ENCODE peak calls at places on chromosomes 6 and 20, in eight cellular contexts. L is NCI-H1417; R is IMR-90; I is activated CD8-positive, alpha-beta memory T cell treated with anti-CD3 and anti-CD28 coated beads for 4 hours; B is neural crest cell; W is NB4; Y is neuronal stem cell; Z is stimulated activated CD4-positive, alpha-beta T cell treated with anti-CD3 and anti-CD28 coated beads, TNF-alpha, amount 100 ng/mL, for 4 hours. M is an unnamed sample.
A peak's percentile ranks its signal among the peaks of the same experiment; 100 is the strongest.

GRCh38 chr6:150176152-150176551 is 33.3 kb downstream of the PPP1R14C start:
- DNase-seq in L (no peak), R (no peak), I (no peak), B (no peak), W (no peak), Y (no peak), Z (no peak), M (no peak)

GRCh38 chr6:161743526-161744196 is 469.8 kb upstream of the AGPAT4 start:
- DNase-seq in L (no peak), R (no peak), I (no peak), B (no peak), W (no peak), Y (no peak), Z (no peak), M (no peak)

GRCh38 chr20:46185353-46185752 is 67.2 kb downstream of the CD40 start:
- DNase-seq in L (no peak), R (no peak), I (no peak), B (no peak), W (no peak), Y (no peak), Z (no peak), M (no peak)

GRCh38 chr20:25227317-25227831 is 20.5 kb upstream of the PYGB start:
- DNase-seq in L (no peak), R (peak; percentile 40), I (no peak), B (no peak), W (no peak), Y (no peak), Z (no peak), M (no peak)

GRCh38 chr6:85675030-85675819 is 32.5 kb upstream of the SYNCRIP start:
- DNase-seq in L (no peak), R (peak; percentile 84), I (no peak), B (no peak), W (peak; percentile 60), Y (no peak), Z (no peak), M (no peak)

GRCh38 chr20:41357424-41358163 is 9.0 kb downstream of the EMILIN3 start:
- DNase-seq in L (no peak), R (no peak), I (no peak), B (no peak), W (no peak), Y (no peak), Z (no peak), M (no peak)

GRCh38 chr6:163474581-163474980 is 60.1 kb downstream of the QKI start:
- DNase-seq in L (no peak), R (no peak), I (no peak), B (no peak), W (no peak), Y (no peak), Z (no peak), M (no peak)

GRCh38 chr6:136969433-136969832 is 47.3 kb downstream of the SLC35D3 start:
- DNase-seq in L (no peak), R (no peak), I (no peak), B (no peak), W (no peak), Y (no peak), Z (no peak), M (no peak)

GRCh38 chr6:154974485-154975149 is 20.5 kb upstream of the TIAM2 start:
- DNase-seq in L (no peak), R (no peak), I (no peak), B (no peak), W (no peak), Y (no peak), Z (no peak), M (no peak)

GRCh38 chr6:149060300-149060984 is 257.1 kb upstream of the TAB2 start:
- DNase-seq in L (peak; percentile 86), R (peak; percentile 43), I (peak; percentile 11), B (no peak), W (peak; percentile 64), Y (no peak), Z (no peak), M (peak; percentile 34)

GRCh38 chr6:41697902-41698349 is 37.5 kb downstream of the TFEB start:
- DNase-seq in L (no peak), R (peak; percentile 59), I (no peak), B (no peak), W (no peak), Y (no peak), Z (no peak), M (no peak)

GRCh38 chr20:33233129-33233774 is 2.5 kb upstream of the BPIFA1 start:
- DNase-seq in L (no peak), R (no peak), I (no peak), B (no peak), W (no peak), Y (no peak), Z (no peak), M (no peak)

GRCh38 chr6:98769546-98769945 is 64.8 kb upstream of the POU3F2 start:
- DNase-seq in L (peak; percentile 32), R (peak; percentile 4), I (no peak), B (no peak), W (peak; percentile 32), Y (no peak), Z (no peak), M (no peak)

GRCh38 chr6:56772737-56773184 is 130.1 kb upstream of the DST start:
- DNase-seq in L (no peak), R (peak; percentile 93), I (no peak), B (no peak), W (no peak), Y (no peak), Z (no peak), M (no peak)

GRCh38 chr20:41453006-41453950 is 86.7 kb upstream of the EMILIN3 start:
- DNase-seq in L (no peak), R (no peak), I (no peak), B (no peak), W (peak; percentile 78), Y (no peak), Z (no peak), M (no peak)

GRCh38 chr20:37355252-37356180 is 9.6 kb downstream of the SRC start:
- DNase-seq in L (no peak), R (no peak), I (no peak), B (no peak), W (no peak), Y (no peak), Z (no peak), M (no peak)

GRCh38 chr20:36493013-36493800 is 48.1 kb upstream of the MYL9 start:
- DNase-seq in L (no peak), R (no peak), I (no peak), B (no peak), W (peak; percentile 66), Y (no peak), Z (no peak), M (no peak)

GRCh38 chr20:18511566-18511965 is 3.8 kb downstream of the SEC23B start:
- DNase-seq in L (no peak), R (no peak), I (no peak), B (no peak), W (peak; percentile 52), Y (no peak), Z (no peak), M (no peak)

GRCh38 chr6:70547313-70547712 is 19.4 kb upstream of the SDHAF4 start:
- DNase-seq in L (peak; percentile 6), R (peak; percentile 37), I (no peak), B (no peak), W (peak; percentile 23), Y (no peak), Z (no peak), M (no peak)

M was measured in activated B cell treated with CpG ODN at 0.5 μM for 24 hours.